ENCODE peak calls at places on chromosome 13, in seven cellular contexts. F is heart right ventricle, M is SK-N-SH, G is activated T-helper 1 cell treated with Interleukin-2 at 50 U/mL for 16 hours, P is DMS53, U is renal cortical epithelial cell, Q is mammary epithelial cell. E is an unnamed sample.

GRCh38 chr13:25217023-25217909 is 45.2 kb upstream of the AMER2 start:
- DNase-seq in U (peak), Q (peak), F (no peak), P (no peak), M (no peak), G (no peak), E (peak)

GRCh38 chr13:35283856-35284255 is 192.6 kb downstream of the MAB21L1 start:
- DNase-seq in F (no peak), M (no peak), Q (peak), P (peak), U (peak), G (no peak), E (peak)

GRCh38 chr13:113946409-113947181 is 27.3 kb downstream of the C13orf46 start:
- DNase-seq in F (no peak), Q (no peak), U (no peak), G (no peak), M (peak), P (no peak), E (no peak)

GRCh38 chr13:87535911-87536310 is 135.3 kb upstream of the SLITRK5 start:
- DNase-seq in F (no peak), G (no peak), Q (no peak), M (no peak), P (no peak), U (no peak), E (no peak)

GRCh38 chr13:98536729-98537128 is 40.2 kb downstream of the STK24 start:
- DNase-seq in M (no peak), P (no peak), F (no peak), U (no peak), Q (no peak), G (no peak), E (no peak)

GRCh38 chr13:87122551-87122950 is 548.6 kb upstream of the SLITRK5 start:
- DNase-seq in P (no peak), M (no peak), F (no peak), G (no peak), Q (peak), U (peak), E (no peak)

GRCh38 chr13:34078334-34078999 is 260.5 kb downstream of the RFC3 start:
- DNase-seq in M (no peak), U (no peak), P (peak), Q (no peak), F (no peak), G (no peak), E (no peak)

GRCh38 chr13:39451301-39451700 is 151.7 kb downstream of the LHFPL6 start:
- DNase-seq in U (peak), M (no peak), P (peak), Q (peak), G (no peak), F (no peak), E (no peak)

GRCh38 chr13:109158383-109158782 is 529.0 kb downstream of the MYO16 start:
- DNase-seq in U (no peak), M (no peak), G (no peak), F (no peak), Q (peak), P (no peak), E (no peak)

GRCh38 chr13:48838193-48839000 is 137.3 kb upstream of the FNDC3A start:
- DNase-seq in G (no peak), P (peak), M (no peak), F (no peak), U (no peak), Q (no peak), E (peak)

GRCh38 chr13:77492982-77493381 is 42.5 kb upstream of the SCEL start:
- DNase-seq in M (peak), G (no peak), U (peak), P (peak), F (no peak), Q (peak), E (no peak)

GRCh38 chr13:92510416-92510815 is 716.2 kb upstream of the GPC6 start:
- DNase-seq in M (no peak), F (no peak), P (no peak), G (no peak), U (peak), Q (peak), E (no peak)